ENCODE peak calls at places on chromosomes 12 and 14, in five cellular contexts. F, I, H, X and D are unnamed samples.
A peak's percentile ranks its signal among the peaks of the same experiment; 100 is the strongest.

GRCh38 chr12:132229926-132230325 is 85.7 kb downstream of the NOC4L start:
- DNase-seq in X (peak; percentile 66), I (no peak), H (no peak), F (no peak), D (no peak)

GRCh38 chr14:64724578-64724930 is 20.3 kb downstream of the PLEKHG3 start:
- DNase-seq in H (no peak), I (no peak), F (no peak), X (peak; percentile 48), D (no peak)

GRCh38 chr12:12930633-12931032 is 21.3 kb downstream of the GPRC5D start:
- DNase-seq in I (no peak), X (no peak), H (no peak), F (no peak), D (no peak)

GRCh38 chr12:50110127-50110761 is 1.8 kb upstream of the COX14 start:
- DNase-seq in H (peak; percentile 40), X (peak; percentile 78), I (no peak), F (no peak), D (no peak)

GRCh38 chr12:64608901-64609542 is 1.3 kb upstream of the RASSF3 start:
- DNase-seq in I (no peak), X (no peak), H (no peak), F (no peak), D (no peak)

GRCh38 chr14:97489750-97490149 is 692.6 kb downstream of the VRK1 start:
- DNase-seq in H (no peak), F (no peak), X (no peak), I (no peak), D (no peak)

GRCh38 chr14:93926873-93927571 is at the start of gene FAM181A:
- DNase-seq in F (no peak), H (no peak), I (no peak), X (no peak), D (no peak)

GRCh38 chr14:75232597-75232996 is 46.0 kb upstream of the FOS start:
- DNase-seq in F (no peak), I (no peak), H (no peak), X (peak; percentile 22), D (no peak)

GRCh38 chr12:114936148-114937099 is 252.4 kb upstream of the TBX3 start:
- DNase-seq in F (no peak), I (no peak), H (no peak), X (no peak), D (no peak)

GRCh38 chr12:122749569-122750332 is 2.9 kb upstream of the DENR start:
- DNase-seq in F (no peak), I (no peak), H (peak; percentile 19), X (peak; percentile 7), D (no peak)

GRCh38 chr12:130043685-130044421 is 118.4 kb upstream of the FZD10 start:
- DNase-seq in X (no peak), H (no peak), F (no peak), I (no peak), D (no peak)

GRCh38 chr12:15931590-15932053 is 20.5 kb downstream of the DERA start:
- DNase-seq in H (no peak), X (no peak), I (no peak), F (no peak), D (no peak)